ENCODE peak calls at places on chromosomes 4 and X, in ten cellular contexts. Y, I, M, V, F, K, S, N, O and Q are unnamed samples.
A peak's percentile ranks its signal among the peaks of the same experiment; 100 is the strongest.

GRCh38 chr4:108502366-108502765 is 118.0 kb upstream of the RPL34 start:
- DNase-seq in S (no peak), Y (no peak), K (no peak), M (no peak), N (no peak), O (no peak), F (no peak), V (no peak), I (no peak), Q (no peak)

GRCh38 chrX:39309018-39309620 is 507.9 kb downstream of the MID1IP1 start:
- DNase-seq in S (peak; percentile 37), K (no peak), I (no peak), Y (no peak), F (peak; percentile 45), O (no peak), N (no peak), M (no peak), V (peak; percentile 75), Q (no peak)

GRCh38 chr4:156794863-156795262 is 176.7 kb downstream of the PDGFC start:
- DNase-seq in F (no peak), I (no peak), M (no peak), Y (no peak), K (no peak), O (no peak), N (no peak), V (no peak), S (no peak), Q (no peak)

GRCh38 chr4:165464338-165464737 is 85.5 kb downstream of the CPE start:
- DNase-seq in S (no peak), V (no peak), M (no peak), O (no peak), K (no peak), Y (no peak), I (no peak), N (no peak), F (no peak), Q (no peak)

GRCh38 chrX:15882704-15883539 is 28.3 kb upstream of the AP1S2 start:
- DNase-seq in O (no peak), M (no peak), I (no peak), S (no peak), N (no peak), F (no peak), V (peak; percentile 51), K (no peak), Y (no peak), Q (peak; percentile 26)

GRCh38 chr4:13534344-13535063 is 9.8 kb downstream of the NKX3-2 start:
- DNase-seq in Y (no peak), I (peak; percentile 71), K (no peak), F (no peak), S (no peak), O (no peak), V (no peak), M (no peak), N (no peak), Q (no peak)

GRCh38 chr4:16894406-16894805 is 4.0 kb downstream of the LDB2 start:
- DNase-seq in F (no peak), S (no peak), N (no peak), Y (no peak), V (peak; percentile 76), K (no peak), M (no peak), I (peak; percentile 27), O (no peak), Q (no peak)

GRCh38 chr4:89420507-89420906 is 112.9 kb upstream of the GPRIN3 start:
- DNase-seq in I (no peak), S (no peak), Y (no peak), F (no peak), K (no peak), M (no peak), O (no peak), V (peak; percentile 92), N (no peak), Q (no peak)

GRCh38 chr4:123816462-123816861 is 419.9 kb downstream of the SPRY1 start:
- DNase-seq in I (peak; percentile 4), N (no peak), K (no peak), M (no peak), F (no peak), S (no peak), Y (no peak), V (no peak), O (no peak), Q (no peak)

GRCh38 chr4:147103403-147103946 is 157.8 kb upstream of the TTC29 start:
- DNase-seq in O (no peak), V (peak; percentile 98), M (no peak), S (no peak), I (no peak), F (no peak), N (no peak), Y (no peak), K (no peak), Q (no peak)

GRCh38 chr4:144714166-144714565 is 68.2 kb downstream of the HHIP start:
- DNase-seq in M (no peak), N (no peak), F (no peak), S (no peak), Y (no peak), I (no peak), K (no peak), O (no peak), V (peak; percentile 31), Q (no peak)

GRCh38 chr4:144712775-144713174 is 66.8 kb downstream of the HHIP start:
- DNase-seq in M (no peak), N (no peak), F (no peak), V (peak; percentile 90), Y (no peak), S (no peak), I (no peak), O (no peak), K (no peak), Q (no peak)

GRCh38 chr4:144710526-144710912 is 64.6 kb downstream of the HHIP start:
- DNase-seq in V (no peak), N (no peak), S (no peak), K (no peak), O (no peak), Y (no peak), M (no peak), I (no peak), F (no peak), Q (no peak)

GRCh38 chr4:144709793-144710525 is 64.0 kb downstream of the HHIP start:
- DNase-seq in V (peak; percentile 89), F (no peak), O (no peak), N (no peak), I (no peak), M (peak; percentile 81), S (no peak), K (no peak), Y (no peak), Q (no peak)

GRCh38 chr4:144711685-144712456 is 65.9 kb downstream of the HHIP start:
- DNase-seq in O (no peak), M (no peak), I (no peak), K (no peak), S (no peak), F (no peak), N (no peak), Y (no peak), V (no peak), Q (no peak)
- H3K27ac ChIP-seq in O (no peak overlapping the region), M (no peak overlapping the region), I (no peak overlapping the region), K (no peak overlapping the region), S (no peak overlapping the region), F (no peak overlapping the region), N (no peak overlapping the region), Y (no peak overlapping the region), V (no peak overlapping the region), Q (no peak overlapping the region)

GRCh38 chr4:102608190-102608589 is 107.0 kb downstream of the NFKB1 start:
- DNase-seq in S (no peak), F (no peak), V (peak; percentile 42), O (no peak), M (no peak), K (no peak), Y (no peak), I (no peak), N (no peak), Q (no peak)
- H3K36me3 ChIP-seq in S (peaks cover 55% of the 10 kb centered on the region), F (peaks cover 26% of the 10 kb centered on the region), V (peaks cover 8% of the 10 kb centered on the region), O (peaks cover 15% of the 10 kb centered on the region), M (peaks cover 11% of the 10 kb centered on the region), K (peaks cover 20% of the 10 kb centered on the region), Y (peaks cover 54% of the 10 kb centered on the region), I (no peaks in the 10 kb centered on the region), N (peaks cover 68% of the 10 kb centered on the region), Q (peaks cover 87% of the 10 kb centered on the region)

GRCh38 chr4:110616162-110617062 is 6.5 kb downstream of the PITX2 start:
- DNase-seq in I (peak; percentile 60), N (no peak), O (no peak), V (no peak), F (no peak), Y (no peak), M (no peak), S (no peak), K (no peak), Q (no peak)

GRCh38 chr4:110615366-110616161 is 7.3 kb downstream of the PITX2 start:
- DNase-seq in I (peak; percentile 82), N (peak; percentile 58), M (no peak), F (no peak), Y (no peak), K (no peak), V (no peak), S (no peak), O (no peak), Q (no peak)

GRCh38 chr4:110614173-110614948 is 8.5 kb downstream of the PITX2 start:
- DNase-seq in I (peak; percentile 86), V (no peak), F (no peak), S (no peak), M (no peak), O (no peak), K (no peak), Y (no peak), N (peak; percentile 32), Q (no peak)

GRCh38 chr4:110613710-110614109 is 9.2 kb downstream of the PITX2 start:
- DNase-seq in K (no peak), M (no peak), S (no peak), O (no peak), F (no peak), Y (no peak), N (no peak), I (no peak), V (no peak), Q (no peak)

DNA sequence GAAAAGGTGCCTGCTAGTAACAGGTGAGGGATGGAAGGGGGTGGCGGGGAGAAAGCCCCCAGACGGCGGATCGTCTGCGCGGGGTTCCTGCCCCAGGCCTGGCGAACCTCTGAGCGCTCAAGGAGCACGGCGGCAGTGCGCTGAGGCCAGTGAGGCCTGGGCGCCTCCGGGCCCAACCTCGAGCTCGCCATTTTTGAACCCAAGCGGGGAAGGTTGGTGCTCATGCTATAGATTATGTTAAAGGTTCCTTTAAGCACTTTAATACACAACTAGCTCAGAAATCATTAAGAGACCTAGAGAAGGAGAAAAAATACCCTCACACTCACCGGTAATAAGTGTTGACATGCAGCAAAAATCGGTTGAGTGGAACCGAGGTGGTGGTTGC is 7.9 kb downstream of the PITX2 start:
- DNase-seq in V (no peak), F (no peak), O (no peak), S (no peak), N (peak; percentile 27), I (peak; percentile 45), K (no peak), M (no peak), Y (no peak), Q (no peak)
- H3K27ac ChIP-seq in V (no peak overlapping the region), F (no peak overlapping the region), O (no peak overlapping the region), S (no peak overlapping the region), N (no peak overlapping the region), I (no peak overlapping the region), K (no peak overlapping the region), M (no peak overlapping the region), Y (no peak overlapping the region), Q (no peak overlapping the region)

DNA sequence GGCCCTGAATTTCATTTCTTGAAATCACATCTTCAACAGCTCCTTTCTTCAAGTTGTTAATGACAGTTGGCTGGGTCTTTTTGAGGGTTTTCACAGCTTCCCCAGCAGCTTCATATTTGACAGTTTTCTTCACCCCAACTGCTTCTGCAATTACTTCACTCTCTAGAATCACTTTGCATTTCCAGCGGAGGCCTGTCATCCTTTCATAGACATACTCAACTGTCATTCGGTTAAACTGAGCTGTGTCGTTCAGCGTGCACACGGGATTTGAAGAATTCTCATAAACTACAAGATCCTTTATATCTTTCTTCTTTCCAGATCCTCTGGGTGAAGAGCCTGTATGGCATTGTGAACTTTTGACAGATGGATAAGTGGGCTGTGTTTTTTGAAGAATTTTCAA is 15.4 kb downstream of the UBE2A start:
- DNase-seq in S (no peak), K (no peak), Y (no peak), N (no peak), F (no peak), I (no peak), M (no peak), O (no peak), V (no peak), Q (no peak)
- H3K36me3 ChIP-seq in S (peaks cover 4% of the 10 kb centered on the region), K (no peaks in the 10 kb centered on the region), Y (peaks cover 21% of the 10 kb centered on the region), N (peaks cover 50% of the 10 kb centered on the region), F (no peaks in the 10 kb centered on the region), I (no peaks in the 10 kb centered on the region), M (peaks cover 31% of the 10 kb centered on the region), O (no peaks in the 10 kb centered on the region), V (no peaks in the 10 kb centered on the region), Q (peaks cover 85% of the 10 kb centered on the region)